ENCODE peak calls at places on chromosomes 6 and 20, in six cellular contexts. Z is stimulated activated CD4-positive, alpha-beta T cell treated with anti-CD3 and anti-CD28 coated beads, Interleukin-15, amount 100 ng/mL, for 1 hour; K is NCI-H1105 treated with DMSO at 0.1 percent for 48 hours; N is B cell; Y is right cardiac atrium; X is HFFc6. P is an unnamed sample.

GRCh38 chr6:154408906-154409500 is 52.4 kb upstream of the IPCEF1 start:
- DNase-seq in Z (no peak), K (no peak), N (no peak), Y (no peak), X (no peak), P (no peak)

GRCh38 chr20:31560900-31561598 is 44.0 kb upstream of the ID1 start:
- DNase-seq in Z (no peak), K (no peak), N (no peak), Y (peak), X (peak), P (no peak)

GRCh38 chr6:118894425-118895240 is 681 bp downstream of the ASF1A start:
- DNase-seq in Z (peak), K (peak), N (peak), Y (peak), X (peak), P (peak)

GRCh38 chr6:20334334-20334733 is 67.3 kb upstream of the E2F3 start:
- DNase-seq in Z (no peak), K (no peak), N (no peak), Y (peak), X (no peak), P (no peak)

GRCh38 chr20:24136659-24137246 is 148.2 kb upstream of the GGTLC1 start:
- DNase-seq in Z (no peak), K (no peak), N (no peak), Y (no peak), X (no peak), P (no peak)

GRCh38 chr6:49933526-49933925 is 30.4 kb downstream of the DEFB114 start:
- DNase-seq in Z (no peak), K (no peak), N (no peak), Y (peak), X (no peak), P (no peak)

GRCh38 chr20:43949741-43950618 is 35.3 kb downstream of the TOX2 start:
- DNase-seq in Z (peak), K (no peak), N (peak), Y (peak), X (no peak), P (peak)

GRCh38 chr6:155272353-155273222 is 8.8 kb downstream of the CLDN20 start:
- DNase-seq in Z (no peak), K (no peak), N (no peak), Y (no peak), X (no peak), P (no peak)

GRCh38 chr20:8434326-8434876 is 302.3 kb downstream of the PLCB1 start:
- DNase-seq in Z (no peak), K (no peak), N (no peak), Y (no peak), X (no peak), P (no peak)

GRCh38 chr20:10309326-10309725 is 90.7 kb downstream of the SNAP25 start:
- DNase-seq in Z (no peak), K (no peak), N (no peak), Y (no peak), X (peak), P (no peak)

GRCh38 chr6:44131880-44132279 is 4.5 kb downstream of the TMEM63B start:
- DNase-seq in Z (no peak), K (peak), N (no peak), Y (no peak), X (no peak), P (no peak)

GRCh38 chr6:4906293-4906941 is 97.4 kb downstream of the RPP40 start:
- DNase-seq in Z (no peak), K (no peak), N (no peak), Y (no peak), X (no peak), P (no peak)

GRCh38 chr6:19719691-19720127 is 117.5 kb upstream of the ID4 start:
- DNase-seq in Z (no peak), K (no peak), N (no peak), Y (peak), X (peak), P (no peak)

GRCh38 chr20:46992640-46993035 is 98.0 kb downstream of the EYA2 start:
- DNase-seq in Z (no peak), K (no peak), N (no peak), Y (no peak), X (no peak), P (no peak)

GRCh38 chr20:11136691-11137090 is 462.9 kb upstream of the JAG1 start:
- DNase-seq in Z (no peak), K (no peak), N (no peak), Y (no peak), X (no peak), P (no peak)

GRCh38 chr6:12890171-12890790 is 173.7 kb downstream of the PHACTR1 start:
- DNase-seq in Z (no peak), K (no peak), N (peak), Y (no peak), X (no peak), P (no peak)

GRCh38 chr20:19260412-19261090 is 48.1 kb downstream of the SLC24A3 start:
- DNase-seq in Z (no peak), K (no peak), N (no peak), Y (no peak), X (peak), P (peak)

GRCh38 chr20:34083137-34083536 is 28.9 kb downstream of the EIF2S2 start:
- DNase-seq in Z (no peak), K (peak), N (no peak), Y (peak), X (peak), P (no peak)

GRCh38 chr6:46381057-46381456 is 110.2 kb downstream of the RCAN2 start:
- DNase-seq in Z (no peak), K (peak), N (no peak), Y (no peak), X (no peak), P (no peak)

GRCh38 chr6:166402582-166403277 is 20.0 kb upstream of the MPC1 start:
- DNase-seq in Z (no peak), K (no peak), N (no peak), Y (no peak), X (peak), P (no peak)

GRCh38 chr6:4929319-4929718 is 74.5 kb downstream of the RPP40 start:
- DNase-seq in Z (no peak), K (no peak), N (no peak), Y (no peak), X (no peak), P (no peak)

GRCh38 chr20:1832634-1833033 is 62.6 kb upstream of the SIRPA start:
- DNase-seq in Z (no peak), K (no peak), N (no peak), Y (no peak), X (no peak), P (no peak)

GRCh38 chr20:63070771-63071540 is 64.2 kb upstream of the BHLHE23 start:
- DNase-seq in Z (no peak), K (no peak), N (no peak), Y (no peak), X (no peak), P (no peak)

GRCh38 chr6:19864285-19864684 is 27.1 kb downstream of the ID4 start:
- DNase-seq in Z (no peak), K (peak), N (no peak), Y (no peak), X (no peak), P (no peak)

GRCh38 chr6:33105916-33106871 is 30.4 kb downstream of the HLA-DPB1 start:
- DNase-seq in Z (no peak), K (no peak), N (no peak), Y (no peak), X (no peak), P (no peak)

GRCh38 chr20:42938486-42939205 is 251.1 kb downstream of the PTPRT start:
- DNase-seq in Z (no peak), K (no peak), N (no peak), Y (no peak), X (no peak), P (no peak)

GRCh38 chr6:64926051-64926450 is 781.0 kb downstream of the EYS start:
- DNase-seq in Z (no peak), K (no peak), N (no peak), Y (no peak), X (no peak), P (no peak)

GRCh38 chr6:158457616-158458278 is 102.1 kb upstream of the TMEM181 start:
- DNase-seq in Z (no peak), K (no peak), N (no peak), Y (no peak), X (peak), P (no peak)

GRCh38 chr20:1302578-1303541 is 26.1 kb downstream of the SDCBP2 start:
- DNase-seq in Z (no peak), K (no peak), N (no peak), Y (no peak), X (no peak), P (no peak)

GRCh38 chr20:45892049-45892816 is 1.1 kb downstream of the CTSA start:
- DNase-seq in Z (no peak), K (no peak), N (no peak), Y (no peak), X (peak), P (no peak)

GRCh38 chr20:48285656-48286055 is 500.4 kb upstream of the SULF2 start:
- DNase-seq in Z (no peak), K (no peak), N (no peak), Y (no peak), X (no peak), P (no peak)

GRCh38 chr20:61900376-61901293 is 165.0 kb downstream of the TAF4 start:
- DNase-seq in Z (no peak), K (no peak), N (no peak), Y (peak), X (no peak), P (no peak)

GRCh38 chr20:44651507-44652373 is at the start of gene ADA:
- DNase-seq in Z (peak), K (peak), N (peak), Y (peak), X (no peak), P (no peak)

GRCh38 chr6:160036331-160036695 is 67.4 kb downstream of the IGF2R start:
- DNase-seq in Z (no peak), K (no peak), N (no peak), Y (peak), X (no peak), P (no peak)

GRCh38 chr20:16368645-16369292 is 204.5 kb downstream of the KIF16B start:
- DNase-seq in Z (no peak), K (no peak), N (no peak), Y (no peak), X (no peak), P (no peak)

P was measured in GM12892.